ENCODE peak calls at places on chromosomes 11 and 22, in five cellular contexts. U is spleen, N is prostate gland, R is SK-N-SH, S is upper lobe of left lung. T is an unnamed sample.

GRCh38 chr22:27381960-27382742 is 419.4 kb downstream of the MN1 start:
- DNase-seq in S (no peak), N (no peak), R (no peak), U (no peak), T (no peak)

GRCh38 chr22:20859615-20860014 is 808 bp downstream of the SNAP29 start:
- DNase-seq in R (no peak), S (no peak), N (no peak), U (no peak), T (no peak)

GRCh38 chr11:133787379-133788103 is 57.8 kb downstream of the SPATA19 start:
- DNase-seq in R (no peak), U (peak; percentile 86), S (peak; percentile 92), N (no peak), T (no peak)

GRCh38 chr22:19016081-19016480 is 80.0 kb upstream of the PRODH start:
- DNase-seq in U (no peak), S (no peak), R (no peak), N (no peak), T (no peak)

GRCh38 chr22:24071686-24072085 is 60.6 kb downstream of the CABIN1 start:
- DNase-seq in U (no peak), R (no peak), N (no peak), S (no peak), T (no peak)

GRCh38 chr22:24402460-24403192 is 24.8 kb upstream of the ADORA2A start:
- DNase-seq in N (peak; percentile 98), S (no peak), U (no peak), R (peak; percentile 75), T (peak; percentile 75)

GRCh38 chr22:32023251-32023827 is 19.7 kb upstream of the SLC5A1 start:
- DNase-seq in U (no peak), R (no peak), S (no peak), N (no peak), T (no peak)

GRCh38 chr22:33658775-33659174 is 261.5 kb downstream of the LARGE1 start:
- DNase-seq in S (no peak), U (no peak), R (no peak), N (peak; percentile 7), T (no peak)

GRCh38 chr11:8671651-8672062 is 10.8 kb downstream of the TRIM66 start:
- DNase-seq in S (no peak), R (no peak), N (no peak), U (no peak), T (no peak)

GRCh38 chr11:108561535-108561991 is 32.0 kb downstream of the EXPH5 start:
- DNase-seq in U (no peak), S (no peak), N (no peak), R (no peak), T (no peak)

GRCh38 chr22:40668611-40669390 is 10.5 kb upstream of the MCHR1 start:
- DNase-seq in S (no peak), U (no peak), R (no peak), N (no peak), T (no peak)

GRCh38 chr11:107576497-107577086 is 11.1 kb upstream of the ALKBH8 start:
- DNase-seq in U (no peak), S (no peak), N (no peak), R (peak; percentile 61), T (peak; percentile 58)

GRCh38 chr11:114346709-114347141 is 50.5 kb downstream of the NNMT start:
- DNase-seq in N (no peak), S (no peak), R (no peak), U (no peak), T (no peak)

GRCh38 chr11:293852-294661 is 5.1 kb downstream of the PGGHG start:
- DNase-seq in R (no peak), S (peak; percentile 76), N (no peak), U (peak; percentile 76), T (no peak)

GRCh38 chr11:133040289-133040893 is 491.9 kb downstream of the OPCML start:
- DNase-seq in N (no peak), R (no peak), S (no peak), U (no peak), T (no peak)

GRCh38 chr22:21940521-21940920 is 12.1 kb downstream of the PPM1F start:
- DNase-seq in U (no peak), S (no peak), N (no peak), R (no peak), T (no peak)
- H3K4me1 ChIP-seq in U (peaks cover 94% of the 10 kb centered on the region), S (peaks cover 92% of the 10 kb centered on the region), N (peaks cover 16% of the 10 kb centered on the region), R (peaks cover 49% of the 10 kb centered on the region), T (peaks cover 93% of the 10 kb centered on the region)

GRCh38 chr11:64000740-64001514 is 14.7 kb downstream of the OTUB1 start:
- DNase-seq in S (peak; percentile 83), N (no peak), U (no peak), R (no peak), T (no peak)
- TF ChIP-seq POLR2AphosphoS5 in S (no peak), N (no peak), U (peak; percentile 42), R (no peak), T (no peak)

DNA sequence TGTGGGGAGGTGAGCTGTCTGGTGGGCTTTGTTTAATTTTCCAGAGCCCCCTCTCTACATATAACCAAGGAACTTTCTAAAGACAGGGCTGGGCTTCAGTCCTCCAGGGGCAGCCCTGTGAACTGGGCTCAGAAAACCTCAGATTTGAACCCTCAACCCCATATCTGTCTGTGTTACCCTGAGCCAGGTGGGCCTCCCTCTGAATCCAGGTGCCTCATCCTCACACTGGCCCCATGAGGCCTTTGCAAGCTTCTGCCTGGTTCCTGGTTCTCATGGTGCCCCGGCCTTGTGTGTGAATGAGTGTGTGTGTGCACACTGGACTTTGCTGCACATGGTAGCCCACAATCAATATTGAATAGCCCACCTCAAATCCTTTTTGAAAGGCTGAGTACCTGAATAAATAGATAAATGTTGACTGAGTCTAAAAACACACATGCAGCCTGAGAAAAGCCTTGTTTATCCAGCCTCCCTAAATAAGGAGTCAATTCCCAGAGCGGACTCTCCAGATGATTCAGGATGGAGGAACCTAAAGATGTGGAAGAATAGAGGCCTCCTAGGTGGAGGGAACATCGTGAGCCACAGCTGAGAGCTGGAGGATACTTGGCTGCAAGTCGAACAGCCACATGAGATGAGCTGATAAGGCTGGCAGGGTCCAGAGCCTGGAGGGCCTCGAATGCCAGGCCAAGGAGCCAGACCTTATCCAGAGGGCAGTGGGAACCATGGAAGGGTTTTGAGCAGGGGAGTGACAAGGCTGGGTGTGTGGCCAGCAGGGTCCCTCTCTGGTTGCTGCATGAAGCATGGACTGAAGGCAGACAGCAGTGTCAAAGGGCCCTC is 28.1 kb upstream of the P2RY2 start:
- DNase-seq in N (no peak), S (no peak), U (no peak), R (no peak), T (peak; percentile 18)
- H3K4me1 ChIP-seq in N (no peaks in the 10 kb centered on the region), S (peaks cover 19% of the 10 kb centered on the region), U (peaks cover 31% of the 10 kb centered on the region), R (peaks cover 12% of the 10 kb centered on the region), T (peaks cover 6% of the 10 kb centered on the region)

DNA sequence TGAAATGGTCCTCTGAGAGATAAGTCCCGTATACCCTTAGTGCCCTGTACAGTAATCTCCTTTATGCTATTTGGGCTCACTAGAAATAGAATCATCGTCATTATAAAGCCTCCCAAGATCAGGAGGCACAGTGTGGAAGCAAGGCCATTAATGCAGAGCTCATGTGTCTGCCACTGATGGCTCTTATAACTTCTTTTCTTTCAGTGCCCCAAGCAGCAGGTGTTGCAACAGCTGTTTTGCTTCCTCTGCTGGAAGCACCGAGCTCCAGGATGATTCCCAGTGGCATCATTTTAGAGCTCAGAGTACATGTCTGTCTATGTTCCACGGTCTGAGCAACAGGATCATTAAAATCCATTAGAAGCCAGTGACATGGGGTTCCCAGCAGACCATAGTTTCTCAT is 803.0 kb upstream of the FAT3 start:
- DNase-seq in U (no peak), S (no peak), R (no peak), N (no peak), T (no peak)
- TF ChIP-seq POLR2AphosphoS5 in U (no peak), S (no peak), R (no peak), N (no peak), T (no peak)

GRCh38 chr22:36360871-36361383 is 26.8 kb downstream of the MYH9 start:
- DNase-seq in S (no peak), R (no peak), U (no peak), N (no peak), T (no peak)

GRCh38 chr22:36356708-36357694 is 30.8 kb downstream of the MYH9 start:
- DNase-seq in N (no peak), R (no peak), U (no peak), S (no peak), T (no peak)

GRCh38 chr22:36360011-36360410 is 27.8 kb downstream of the MYH9 start:
- DNase-seq in U (no peak), N (no peak), R (no peak), S (no peak), T (no peak)

GRCh38 chr22:36358533-36359171 is 29.1 kb downstream of the MYH9 start:
- DNase-seq in R (no peak), N (no peak), U (no peak), S (no peak), T (no peak)

DNA sequence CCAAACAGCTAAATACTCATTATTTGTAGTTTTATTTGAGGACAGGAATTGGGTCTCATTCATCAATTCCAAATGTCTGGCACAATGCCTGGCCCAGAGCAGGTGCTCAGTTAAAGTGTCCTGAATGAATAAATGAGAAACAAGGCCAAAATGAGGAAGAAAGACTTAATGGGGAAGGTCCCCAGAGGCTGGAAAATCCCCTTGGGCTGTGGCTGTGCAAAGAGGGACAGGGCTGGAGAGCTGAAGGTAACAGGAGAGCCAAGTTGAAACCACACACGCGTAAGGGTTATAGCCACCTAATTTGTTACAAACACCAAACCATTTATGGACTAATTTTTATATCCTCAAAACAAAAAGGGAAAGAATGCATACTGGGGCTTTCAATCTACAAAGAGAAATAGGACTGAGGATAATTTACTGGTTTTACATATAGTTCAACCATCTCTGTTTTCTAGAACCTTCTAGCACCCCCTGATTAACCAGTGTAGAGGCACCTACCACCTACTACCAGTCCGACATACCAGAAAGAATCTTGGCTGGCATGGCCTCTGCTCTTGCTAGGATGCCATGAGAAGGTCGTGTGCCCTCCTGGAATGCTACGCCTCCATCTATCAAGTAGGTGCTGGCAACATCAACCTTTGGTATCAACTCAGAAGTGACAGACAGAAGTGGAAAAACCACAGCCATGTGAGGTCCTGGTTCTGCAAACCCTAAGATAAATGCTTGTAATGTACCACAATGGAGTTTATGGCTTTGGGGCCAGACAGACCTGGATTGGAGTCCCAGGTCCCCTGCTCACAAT is 28.4 kb downstream of the MYH9 start:
- DNase-seq in U (no peak), R (no peak), N (no peak), S (no peak), T (no peak)
- H3K4me1 ChIP-seq in U (peaks cover 99% of the 10 kb centered on the region), R (peaks cover 74% of the 10 kb centered on the region), N (peaks cover 59% of the 10 kb centered on the region), S (peaks cover 96% of the 10 kb centered on the region), T (peaks cover 100% of the 10 kb centered on the region)

GRCh38 chr22:39518996-39519680 is 1.2 kb upstream of the ATF4 start:
- DNase-seq in U (no peak), N (no peak), S (no peak), R (peak; percentile 47), T (no peak)
- TF ChIP-seq POLR2AphosphoS5 in U (no peak), N (no peak), S (no peak), R (no peak), T (no peak)

GRCh38 chr11:57406337-57406904 is 16.0 kb upstream of the PRG2 start:
- DNase-seq in R (no peak), U (no peak), N (no peak), S (no peak), T (no peak)
- H3K4me1 ChIP-seq in R (no peaks in the 10 kb centered on the region), U (no peaks in the 10 kb centered on the region), N (no peaks in the 10 kb centered on the region), S (peaks cover 16% of the 10 kb centered on the region), T (no peaks in the 10 kb centered on the region)